ENCODE peak calls at places on chromosomes 2 and 18, in five cellular contexts. C is effector memory CD4-positive, alpha-beta T cell; B is NCI-H748 treated with DMSO at 0.1 percent for 48 hours; G is A549; R is GM10248. X is an unnamed sample.

GRCh38 chr18:4353853-4354418 is 101.2 kb downstream of the DLGAP1 start:
- DNase-seq in C (no peak), B (no peak), G (no peak), R (no peak), X (no peak)

GRCh38 chr2:239380831-239381708 is 19.8 kb downstream of the HDAC4 start:
- DNase-seq in C (peak), B (no peak), G (no peak), R (peak), X (no peak)

GRCh38 chr2:209005371-209005770 is 418.5 kb upstream of the MAP2 start:
- DNase-seq in C (no peak), B (no peak), G (no peak), R (no peak), X (no peak)

GRCh38 chr2:222303828-222304736 is 5.3 kb upstream of the PAX3 start:
- DNase-seq in C (no peak), B (no peak), G (no peak), R (no peak), X (no peak)

GRCh38 chr2:29039718-29040480 is 34.4 kb downstream of the PCARE start:
- DNase-seq in C (no peak), B (no peak), G (no peak), R (no peak), X (no peak)

GRCh38 chr18:74040459-74041332 is 106.9 kb downstream of the FBXO15 start:
- DNase-seq in C (peak), B (no peak), G (peak), R (peak), X (peak)

GRCh38 chr2:75047907-75048625 is 89.6 kb downstream of the POLE4 start:
- DNase-seq in C (no peak), B (no peak), G (peak), R (no peak), X (no peak)

GRCh38 chr2:55431982-55432627 is 12.4 kb upstream of the CCDC88A start:
- DNase-seq in C (no peak), B (no peak), G (peak), R (peak), X (peak)

GRCh38 chr2:23487735-23488492 is 102.9 kb downstream of the KLHL29 start:
- DNase-seq in C (no peak), B (no peak), G (no peak), R (peak), X (peak)

GRCh38 chr2:220556658-220557057 is 929.2 kb downstream of the SLC4A3 start:
- DNase-seq in C (no peak), B (no peak), G (no peak), R (no peak), X (no peak)

GRCh38 chr2:219562049-219563020 is 9.0 kb downstream of the OBSL1 start:
- DNase-seq in C (no peak), B (no peak), G (no peak), R (no peak), X (no peak)

GRCh38 chr18:53796042-53796729 is 428.3 kb downstream of the MBD2 start:
- DNase-seq in C (no peak), B (no peak), G (no peak), R (no peak), X (no peak)

GRCh38 chr18:79399275-79400081 is 3.7 kb downstream of the NFATC1 start:
- DNase-seq in C (no peak), B (no peak), G (no peak), R (no peak), X (no peak)

GRCh38 chr2:85753525-85754312 is at the start of gene ATOH8:
- DNase-seq in C (no peak), B (no peak), G (no peak), R (peak), X (peak)

GRCh38 chr2:18399601-18400000 is 160.9 kb downstream of the RDH14 start:
- DNase-seq in C (no peak), B (no peak), G (no peak), R (no peak), X (no peak)

GRCh38 chr2:240591784-240592183 is 5.2 kb downstream of the CAPN10 start:
- DNase-seq in C (no peak), B (no peak), G (no peak), R (no peak), X (no peak)

GRCh38 chr2:222492683-222493082 is 68.3 kb downstream of the SGPP2 start:
- DNase-seq in C (no peak), B (no peak), G (no peak), R (no peak), X (no peak)

GRCh38 chr2:167484875-167485274 is 596.6 kb downstream of the XIRP2 start:
- DNase-seq in C (no peak), B (no peak), G (no peak), R (no peak), X (no peak)

GRCh38 chr2:45293182-45293581 is 283.9 kb upstream of the SIX2 start:
- DNase-seq in C (no peak), B (no peak), G (no peak), R (no peak), X (no peak)

X was measured in RPMI8226.